ENCODE peak calls at places on chromosomes 2 and 18, in four cellular contexts. Z is RWPE1, U is GM23338, P is left lung. I is an unnamed sample.

GRCh38 chr2:83844490-83844889 is 614.6 kb downstream of the SUCLG1 start:
- DNase-seq in Z (no peak), U (peak; percentile 14), P (no peak), I (no peak)

GRCh38 chr2:232950776-232951175 is 62.3 kb downstream of the NGEF start:
- DNase-seq in Z (no peak), U (no peak), P (no peak), I (no peak)

GRCh38 chr2:102141915-102142828 is at the start of gene IL1R1:
- DNase-seq in Z (peak; percentile 67), U (peak; percentile 70), P (peak; percentile 87), I (peak; percentile 94)

GRCh38 chr2:133817680-133818566 is 249.7 kb upstream of the NCKAP5 start:
- DNase-seq in Z (peak; percentile 73), U (no peak), P (no peak), I (no peak)

GRCh38 chr2:84741182-84741822 is 139.6 kb downstream of the TRABD2A start:
- DNase-seq in Z (no peak), U (peak; percentile 80), P (no peak), I (no peak)

GRCh38 chr2:36477315-36477714 is 120.7 kb downstream of the FEZ2 start:
- DNase-seq in Z (no peak), U (no peak), P (no peak), I (no peak)

GRCh38 chr18:55875330-55875933 is 287.4 kb upstream of the TCF4 start:
- DNase-seq in Z (no peak), U (no peak), P (no peak), I (no peak)

GRCh38 chr2:125516496-125517109 is 1139.4 kb upstream of the GYPC start:
- DNase-seq in Z (peak; percentile 15), U (peak; percentile 69), P (no peak), I (no peak)

GRCh38 chr2:80199504-80199903 is 105.0 kb downstream of the LRRTM1 start:
- DNase-seq in Z (no peak), U (peak; percentile 21), P (no peak), I (no peak)

GRCh38 chr18:65983750-65984149 is 232.9 kb downstream of the CDH7 start:
- DNase-seq in Z (no peak), U (peak; percentile 16), P (no peak), I (no peak)

GRCh38 chr2:133641497-133641896 is 73.2 kb upstream of the NCKAP5 start:
- DNase-seq in Z (peak; percentile 88), U (peak; percentile 58), P (peak; percentile 39), I (peak; percentile 58)

GRCh38 chr2:37156857-37157714 is at the start of gene EIF2AK2:
- DNase-seq in Z (peak; percentile 97), U (peak; percentile 95), P (peak; percentile 87), I (peak; percentile 94)

GRCh38 chr2:215567504-215567903 is 131.6 kb upstream of the FN1 start:
- DNase-seq in Z (no peak), U (no peak), P (no peak), I (no peak)

GRCh38 chr2:111148925-111149324 is 28.2 kb downstream of the BCL2L11 start:
- DNase-seq in Z (no peak), U (no peak), P (no peak), I (no peak)

GRCh38 chr2:164055623-164056022 is 319.8 kb upstream of the FIGN start:
- DNase-seq in Z (no peak), U (no peak), P (no peak), I (no peak)

GRCh38 chr2:107525420-107525819 is 301.3 kb upstream of the RGPD4 start:
- DNase-seq in Z (no peak), U (no peak), P (no peak), I (no peak)

GRCh38 chr18:27118964-27119363 is 66.1 kb downstream of the CHST9 start:
- DNase-seq in Z (no peak), U (no peak), P (no peak), I (no peak)

GRCh38 chr2:120988741-120989555 is 253.3 kb downstream of the GLI2 start:
- DNase-seq in Z (no peak), U (no peak), P (no peak), I (no peak)

GRCh38 chr2:235960716-235961640 is 207.2 kb downstream of the GBX2 start:
- DNase-seq in Z (no peak), U (no peak), P (no peak), I (no peak)

DNA sequence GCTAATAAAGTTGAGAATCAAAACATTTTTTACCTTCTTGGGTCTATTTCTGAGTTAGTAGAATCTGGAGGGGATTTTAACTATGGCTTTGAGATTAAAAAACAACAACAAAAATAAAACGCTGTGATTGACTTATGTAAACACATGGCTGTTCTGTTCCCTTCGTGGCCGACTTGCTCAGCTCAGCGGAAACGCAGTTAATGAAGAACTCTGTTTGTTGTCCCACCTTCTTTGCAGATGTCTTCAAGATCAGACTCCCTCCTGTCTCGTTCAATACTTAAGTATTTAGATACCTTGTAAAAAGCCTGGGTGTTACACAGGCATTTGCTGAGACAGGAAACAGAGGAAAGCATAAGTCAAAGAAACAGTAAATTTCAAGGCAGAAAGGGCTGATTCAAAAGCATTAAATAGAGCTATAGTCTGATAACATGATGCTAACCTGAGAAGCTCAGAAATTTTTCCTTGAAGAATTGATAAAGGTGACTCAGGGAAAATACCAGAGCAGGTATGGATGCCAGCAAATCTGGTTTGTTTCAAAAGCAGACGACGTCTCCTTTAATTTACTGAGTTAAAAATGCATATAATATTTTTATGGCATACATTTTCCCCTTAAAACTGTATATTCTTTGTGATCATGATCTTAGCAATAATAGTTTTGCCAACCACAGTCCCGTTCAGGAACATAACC is 21.7 kb upstream of the POLI start:
- DNase-seq in Z (no peak), U (peak; percentile 42), P (no peak), I (no peak)
- H3K27ac ChIP-seq in Z (no peak overlapping the region), U (peak overlapping the region; percentile 98), P (no peak overlapping the region), I (no peak overlapping the region)

GRCh38 chr2:203649176-203649814 is 57.1 kb upstream of the CD28 start:
- DNase-seq in Z (no peak), U (no peak), P (no peak), I (no peak)
- H3K27ac ChIP-seq in Z (peak overlapping the region; percentile 85), U (no peak overlapping the region), P (peak overlapping the region; percentile 39), I (peak overlapping the region; percentile 53)

DNA sequence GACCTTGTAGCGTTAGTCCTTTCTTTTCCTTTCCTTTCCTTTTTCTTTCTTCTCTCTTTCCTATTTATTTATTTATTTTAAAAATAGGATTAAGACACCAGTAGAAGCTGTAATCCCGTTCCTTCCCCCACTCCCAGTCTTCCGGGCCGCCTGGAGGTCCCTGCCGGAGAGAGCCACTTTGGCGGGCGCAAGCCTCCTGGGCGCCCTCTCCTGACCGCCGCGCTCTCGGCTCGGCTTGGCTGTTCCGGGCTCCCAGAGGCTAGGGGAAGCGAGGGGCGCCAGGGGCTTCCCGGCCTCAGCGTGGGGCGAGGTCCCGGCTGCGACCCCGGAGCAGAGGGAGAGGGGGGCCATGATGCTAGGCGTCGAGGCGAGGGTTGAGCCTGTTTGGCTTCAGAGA is 10.9 kb downstream of the MEIS1 start:
- DNase-seq in Z (no peak), U (peak; percentile 78), P (no peak), I (no peak)
- H3K27ac ChIP-seq in Z (no peak overlapping the region), U (no peak overlapping the region), P (peak overlapping the region; percentile 84), I (peak overlapping the region; percentile 93)

DNA sequence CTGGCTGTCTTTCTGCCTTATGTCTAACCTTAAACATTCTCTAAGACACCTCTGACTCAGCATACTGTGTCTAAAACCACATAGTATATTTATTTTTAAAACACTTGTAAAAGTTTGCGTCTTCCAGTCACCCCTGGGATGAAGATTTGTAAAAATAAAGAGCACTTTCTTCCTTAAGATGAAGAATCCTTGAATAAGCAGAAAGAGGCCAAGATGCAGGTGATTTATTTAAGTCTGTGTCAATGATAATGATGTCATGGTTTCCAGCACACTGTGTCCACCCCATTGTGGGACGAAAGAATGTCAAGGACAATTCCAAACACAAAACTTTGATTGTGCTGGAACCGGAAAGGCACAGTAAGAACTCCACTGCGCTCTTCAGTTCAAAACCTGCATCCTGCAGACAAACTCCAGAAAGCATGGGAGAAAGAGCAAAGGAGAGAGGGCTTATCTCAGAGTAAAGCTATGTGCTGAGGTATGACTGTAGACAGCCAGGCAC is 92.9 kb downstream of the ZEB2 start:
- DNase-seq in Z (no peak), U (no peak), P (no peak), I (no peak)
- H3K27ac ChIP-seq in Z (no peak overlapping the region), U (no peak overlapping the region), P (peak overlapping the region; percentile 79), I (peak overlapping the region; percentile 32)

GRCh38 chr18:13445241-13445897 is 226.8 kb downstream of the LDLRAD4 start:
- DNase-seq in Z (no peak), U (no peak), P (no peak), I (no peak)
- H3K27ac ChIP-seq in Z (no peak overlapping the region), U (no peak overlapping the region), P (no peak overlapping the region), I (no peak overlapping the region)

DNA sequence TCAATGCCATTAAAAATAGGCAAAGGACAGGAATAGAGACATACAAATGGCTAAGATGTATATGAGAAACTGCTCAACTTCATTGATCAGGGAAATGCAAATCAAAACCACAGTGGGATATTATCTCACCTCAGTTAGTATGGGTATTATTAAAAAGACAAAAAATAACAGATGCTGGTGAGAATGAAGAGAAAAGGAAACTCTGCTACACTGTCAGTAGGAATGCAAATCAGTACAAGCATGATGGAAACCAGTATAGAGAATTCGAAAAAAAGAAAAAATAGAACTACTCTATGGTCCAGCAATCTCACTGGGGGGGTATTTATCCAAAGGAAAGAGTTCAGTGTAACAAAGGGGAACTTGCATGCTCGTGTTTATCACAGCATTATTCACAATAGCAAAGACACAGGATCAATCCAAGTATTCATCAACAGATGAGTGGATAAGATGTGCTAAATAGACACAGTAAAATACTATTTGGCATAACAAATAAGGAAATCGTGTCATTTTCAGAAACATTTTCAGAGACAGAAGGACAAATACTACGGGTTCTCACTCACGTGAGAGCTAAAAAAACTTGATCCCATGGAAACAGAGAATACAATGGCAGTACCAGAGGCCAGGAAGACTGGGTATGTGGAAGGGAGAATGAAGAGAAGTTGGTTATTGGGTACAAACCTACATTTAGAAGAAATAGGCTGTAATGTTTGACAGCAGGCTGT is 60.6 kb downstream of the CCDC74A start:
- DNase-seq in Z (no peak), U (no peak), P (no peak), I (no peak)
- H3K27ac ChIP-seq in Z (no peak overlapping the region), U (no peak overlapping the region), P (no peak overlapping the region), I (no peak overlapping the region)

DNA sequence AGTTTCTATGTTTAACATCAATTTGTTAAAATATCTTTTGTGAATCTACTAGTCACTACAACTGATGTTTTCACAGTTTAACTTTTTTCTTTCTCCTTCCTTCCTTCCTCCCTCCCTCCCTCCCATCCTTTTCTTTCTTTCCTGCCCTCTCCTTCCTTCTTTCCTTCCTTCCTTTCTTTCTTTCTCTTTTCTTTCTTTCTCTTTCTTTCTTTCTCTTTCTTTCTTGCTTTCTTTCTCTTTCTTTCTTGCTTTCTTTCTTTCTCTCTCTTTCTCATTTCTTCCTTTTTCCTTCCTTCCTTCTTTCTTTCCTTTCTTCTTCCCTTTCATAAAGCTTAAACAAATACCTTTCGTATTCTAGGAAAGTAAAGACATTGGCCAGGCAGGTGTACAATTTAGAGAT is 2083.0 kb upstream of the CELF4 start:
- DNase-seq in Z (no peak), U (no peak), P (no peak), I (no peak)
- H3K27ac ChIP-seq in Z (no peak overlapping the region), U (peak overlapping the region; percentile 76), P (no peak overlapping the region), I (no peak overlapping the region)

DNA sequence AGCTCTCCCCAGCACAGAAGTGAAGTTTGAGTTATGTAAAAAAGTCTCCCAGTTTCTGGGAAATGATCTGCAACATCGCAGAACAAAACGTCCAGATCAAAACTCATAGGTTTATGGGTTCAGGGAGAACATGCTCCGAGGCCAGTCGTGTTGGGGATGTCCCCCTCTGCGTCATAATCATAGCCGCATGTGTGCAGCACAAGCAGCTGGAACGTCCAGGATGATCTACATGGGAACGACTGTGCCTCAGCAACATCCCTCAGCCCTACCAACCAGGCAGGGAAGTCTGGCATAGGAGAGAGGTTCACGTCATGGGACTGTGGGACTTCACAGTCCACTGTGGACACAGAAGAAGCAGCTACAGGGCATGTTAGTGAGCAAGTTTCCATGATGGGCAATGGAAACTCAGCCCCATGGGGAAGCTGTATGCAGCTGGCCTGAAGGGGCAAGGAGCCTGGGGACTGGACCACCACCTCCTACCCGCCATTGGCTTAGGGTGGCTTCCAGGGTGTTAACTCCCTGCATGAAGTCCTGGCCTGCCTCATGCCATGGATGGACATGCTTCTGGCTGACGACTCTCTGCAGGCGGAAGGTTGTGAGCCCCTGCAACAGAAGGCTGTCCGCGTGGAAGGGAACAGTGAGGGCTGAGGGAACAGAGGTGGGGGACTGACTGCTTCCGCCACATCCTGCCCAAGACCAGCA is 96.9 kb downstream of the COPS8 start:
- DNase-seq in Z (no peak), U (no peak), P (no peak), I (no peak)
- H3K27ac ChIP-seq in Z (no peak overlapping the region), U (no peak overlapping the region), P (peak overlapping the region; percentile 19), I (no peak overlapping the region)